ENCODE peak calls at places on chromosome 12, in ten cellular contexts. One of them, this sample, is unnamed.

GRCh38 chr12:25827141-25827540 is 131.3 kb upstream of the RASSF8 start:
- DNase-seq in skeletal muscle cell: no peak
- DNase-seq in effector CD4-positive, alpha-beta T cell: no peak
- DNase-seq in AG08396: no peak
- DNase-seq in activated naive CD8-positive, alpha-beta T cell treated with anti-CD3 and anti-CD28 coated beads, Interleukin-2, amount 50 U/mL, for 24 hours: no peak
- DNase-seq in H9: no peak
- DNase-seq in WTC11: no peak
- DNase-seq in kidney epithelial cell: no peak
- DNase-seq in Ammon's horn: no peak
- DNase-seq in NCI-H2081: no peak
- DNase-seq in this sample: no peak

GRCh38 chr12:111442301-111443045 is 36.8 kb downstream of the SH2B3 start:
- DNase-seq in Ammon's horn: no peak
- DNase-seq in activated naive CD8-positive, alpha-beta T cell treated with anti-CD3 and anti-CD28 coated beads, Interleukin-2, amount 50 U/mL, for 24 hours: no peak
- DNase-seq in NCI-H2081: no peak
- DNase-seq in H9: peak; percentile 36
- DNase-seq in WTC11: peak; percentile 7
- DNase-seq in kidney epithelial cell: no peak
- DNase-seq in AG08396: no peak
- DNase-seq in effector CD4-positive, alpha-beta T cell: no peak
- DNase-seq in skeletal muscle cell: no peak
- DNase-seq in this sample: no peak

GRCh38 chr12:62123721-62124203 is 136.4 kb upstream of the USP15 start:
- DNase-seq in skeletal muscle cell: peak; percentile 7
- DNase-seq in NCI-H2081: peak; percentile 64
- DNase-seq in WTC11: peak; percentile 68
- DNase-seq in Ammon's horn: peak; percentile 40
- DNase-seq in effector CD4-positive, alpha-beta T cell: peak; percentile 8
- DNase-seq in activated naive CD8-positive, alpha-beta T cell treated with anti-CD3 and anti-CD28 coated beads, Interleukin-2, amount 50 U/mL, for 24 hours: peak; percentile 36
- DNase-seq in AG08396: peak; percentile 32
- DNase-seq in kidney epithelial cell: peak; percentile 5
- DNase-seq in H9: peak; percentile 65
- DNase-seq in this sample: peak; percentile 63

GRCh38 chr12:56150563-56150962 is 1.8 kb upstream of the MYL6B start:
- DNase-seq in H9: no peak
- DNase-seq in effector CD4-positive, alpha-beta T cell: no peak
- DNase-seq in skeletal muscle cell: no peak
- DNase-seq in kidney epithelial cell: no peak
- DNase-seq in NCI-H2081: no peak
- DNase-seq in AG08396: no peak
- DNase-seq in activated naive CD8-positive, alpha-beta T cell treated with anti-CD3 and anti-CD28 coated beads, Interleukin-2, amount 50 U/mL, for 24 hours: no peak
- DNase-seq in WTC11: no peak
- DNase-seq in Ammon's horn: no peak
- DNase-seq in this sample: no peak

GRCh38 chr12:110281549-110282342 is 699 bp downstream of the ATP2A2 start:
- DNase-seq in WTC11: peak; percentile 35
- DNase-seq in kidney epithelial cell: no peak
- DNase-seq in skeletal muscle cell: no peak
- DNase-seq in Ammon's horn: peak; percentile 43
- DNase-seq in effector CD4-positive, alpha-beta T cell: peak; percentile 27
- DNase-seq in H9: peak; percentile 44
- DNase-seq in activated naive CD8-positive, alpha-beta T cell treated with anti-CD3 and anti-CD28 coated beads, Interleukin-2, amount 50 U/mL, for 24 hours: peak; percentile 56
- DNase-seq in NCI-H2081: no peak
- DNase-seq in AG08396: peak; percentile 83
- DNase-seq in this sample: peak; percentile 89

GRCh38 chr12:70733385-70733784 is 96.2 kb upstream of the PTPRB start:
- DNase-seq in kidney epithelial cell: no peak
- DNase-seq in activated naive CD8-positive, alpha-beta T cell treated with anti-CD3 and anti-CD28 coated beads, Interleukin-2, amount 50 U/mL, for 24 hours: no peak
- DNase-seq in H9: no peak
- DNase-seq in Ammon's horn: peak; percentile 87
- DNase-seq in WTC11: no peak
- DNase-seq in NCI-H2081: peak; percentile 67
- DNase-seq in effector CD4-positive, alpha-beta T cell: no peak
- DNase-seq in AG08396: peak; percentile 49
- DNase-seq in skeletal muscle cell: peak; percentile 41
- DNase-seq in this sample: peak; percentile 78

GRCh38 chr12:56300644-56301464 is 724 bp upstream of the CS start:
- DNase-seq in effector CD4-positive, alpha-beta T cell: no peak
- DNase-seq in H9: no peak
- DNase-seq in skeletal muscle cell: no peak
- DNase-seq in activated naive CD8-positive, alpha-beta T cell treated with anti-CD3 and anti-CD28 coated beads, Interleukin-2, amount 50 U/mL, for 24 hours: no peak
- DNase-seq in Ammon's horn: peak; percentile 8
- DNase-seq in WTC11: no peak
- DNase-seq in kidney epithelial cell: no peak
- DNase-seq in AG08396: no peak
- DNase-seq in NCI-H2081: no peak
- DNase-seq in this sample: no peak

GRCh38 chr12:2666846-2667245 is 127.9 kb upstream of the FKBP4 start:
- DNase-seq in skeletal muscle cell: no peak
- DNase-seq in WTC11: peak; percentile 1
- DNase-seq in NCI-H2081: no peak
- DNase-seq in kidney epithelial cell: no peak
- DNase-seq in AG08396: no peak
- DNase-seq in effector CD4-positive, alpha-beta T cell: no peak
- DNase-seq in activated naive CD8-positive, alpha-beta T cell treated with anti-CD3 and anti-CD28 coated beads, Interleukin-2, amount 50 U/mL, for 24 hours: no peak
- DNase-seq in H9: peak; percentile 17
- DNase-seq in Ammon's horn: no peak
- DNase-seq in this sample: no peak

GRCh38 chr12:50732591-50732990 is 31.3 kb upstream of the ATF1 start:
- DNase-seq in activated naive CD8-positive, alpha-beta T cell treated with anti-CD3 and anti-CD28 coated beads, Interleukin-2, amount 50 U/mL, for 24 hours: no peak
- DNase-seq in H9: no peak
- DNase-seq in Ammon's horn: peak; percentile 48
- DNase-seq in effector CD4-positive, alpha-beta T cell: no peak
- DNase-seq in NCI-H2081: no peak
- DNase-seq in AG08396: peak; percentile 85
- DNase-seq in WTC11: no peak
- DNase-seq in skeletal muscle cell: peak; percentile 63
- DNase-seq in kidney epithelial cell: peak; percentile 9
- DNase-seq in this sample: no peak

This sample was measured in iPS-NIHi11.